ENCODE peak calls at places on chromosomes 16 and 17, in five cellular contexts. W is BE2C, I is NCI-H2029 treated with DMSO at 0.1 percent for 48 hours, K is HFF-Myc, T is A172. O is an unnamed sample.

GRCh38 chr17:42027540-42027889 is 7.6 kb downstream of the NKIRAS2 start:
- DNase-seq in W (no peak), I (no peak), K (no peak), T (no peak), O (no peak)

GRCh38 chr17:416293-417206 is 63.9 kb upstream of the RPH3AL start:
- DNase-seq in W (no peak), I (no peak), K (no peak), T (no peak), O (no peak)

GRCh38 chr16:88755745-88756443 is 29.1 kb downstream of the PIEZO1 start:
- DNase-seq in W (no peak), I (no peak), K (no peak), T (no peak), O (no peak)

GRCh38 chr17:63685021-63685420 is 14.9 kb downstream of the LIMD2 start:
- DNase-seq in W (no peak), I (no peak), K (no peak), T (no peak), O (no peak)

GRCh38 chr16:78770353-78771091 is 671.1 kb downstream of the WWOX start:
- DNase-seq in W (peak; percentile 16), I (no peak), K (no peak), T (no peak), O (peak; percentile 62)

GRCh38 chr17:40556884-40557414 is 8.3 kb downstream of the CCR7 start:
- DNase-seq in W (peak; percentile 70), I (no peak), K (no peak), T (no peak), O (no peak)

GRCh38 chr16:29804020-29804419 is 2.3 kb upstream of the MAZ start:
- DNase-seq in W (no peak), I (no peak), K (no peak), T (no peak), O (no peak)

GRCh38 chr17:61307905-61308886 is 91.4 kb upstream of the TBX2 start:
- DNase-seq in W (no peak), I (no peak), K (peak; percentile 96), T (peak; percentile 73), O (no peak)

GRCh38 chr17:41736983-41737679 is 2.7 kb upstream of the HAP1 start:
- DNase-seq in W (no peak), I (no peak), K (no peak), T (no peak), O (no peak)

GRCh38 chr16:70568601-70569217 is 45.1 kb downstream of the SF3B3 start:
- DNase-seq in W (no peak), I (no peak), K (no peak), T (no peak), O (no peak)

GRCh38 chr17:7254511-7254910 is 2.5 kb downstream of the ELP5 start:
- DNase-seq in W (no peak), I (no peak), K (no peak), T (no peak), O (no peak)

GRCh38 chr17:78797691-78798585 is 15.9 kb upstream of the CYTH1 start:
- DNase-seq in W (no peak), I (no peak), K (no peak), T (no peak), O (no peak)

GRCh38 chr17:38761612-38762011 is 9.1 kb downstream of the PSMB3 start:
- DNase-seq in W (peak; percentile 68), I (no peak), K (no peak), T (peak; percentile 31), O (no peak)

GRCh38 chr17:2964831-2965230 is 98.6 kb downstream of the OR1D5 start:
- DNase-seq in W (no peak), I (no peak), K (no peak), T (no peak), O (no peak)

GRCh38 chr17:57143341-57143740 is 58.3 kb downstream of the AKAP1 start:
- DNase-seq in W (no peak), I (no peak), K (no peak), T (no peak), O (no peak)

GRCh38 chr17:82961366-82962162 is 117.8 kb upstream of the METRNL start:
- DNase-seq in W (no peak), I (no peak), K (no peak), T (no peak), O (no peak)

GRCh38 chr16:10080031-10080772 is 102.0 kb downstream of the GRIN2A start:
- DNase-seq in W (no peak), I (no peak), K (no peak), T (peak; percentile 67), O (no peak)

GRCh38 chr16:11497851-11498289 is 88.8 kb downstream of the LITAF start:
- DNase-seq in W (no peak), I (no peak), K (no peak), T (peak; percentile 82), O (no peak)

GRCh38 chr16:79170565-79171242 is 429.8 kb downstream of the MAF start:
- DNase-seq in W (no peak), I (no peak), K (no peak), T (no peak), O (no peak)

GRCh38 chr17:62737513-62737912 is 70.6 kb downstream of the MARCHF10 start:
- DNase-seq in W (no peak), I (no peak), K (no peak), T (no peak), O (no peak)

GRCh38 chr17:77959216-77959925 is 868 bp downstream of the TNRC6C start:
- DNase-seq in W (peak; percentile 35), I (no peak), K (no peak), T (no peak), O (peak; percentile 29)

GRCh38 chr17:56975656-56976055 is 2.3 kb upstream of the SCPEP1 start:
- DNase-seq in W (no peak), I (no peak), K (no peak), T (no peak), O (no peak)

GRCh38 chr17:62970617-62971016 is 4.6 kb downstream of the TANC2 start:
- DNase-seq in W (no peak), I (no peak), K (no peak), T (no peak), O (no peak)

GRCh38 chr17:27547301-27547683 is 83.7 kb upstream of the LGALS9 start:
- DNase-seq in W (no peak), I (no peak), K (no peak), T (no peak), O (no peak)

GRCh38 chr16:2713523-2713922 is 6.5 kb downstream of the PRSS27 start:
- DNase-seq in W (peak; percentile 8), I (no peak), K (no peak), T (no peak), O (no peak)

GRCh38 chr16:53982631-53983042 is 278.7 kb downstream of the FTO start:
- DNase-seq in W (no peak), I (no peak), K (no peak), T (no peak), O (no peak)

GRCh38 chr17:72682597-72682996 is 409.9 kb downstream of the SLC39A11 start:
- DNase-seq in W (no peak), I (no peak), K (no peak), T (peak; percentile 79), O (no peak)

GRCh38 chr17:71360301-71360700 is 760.5 kb upstream of the SOX9 start:
- DNase-seq in W (no peak), I (no peak), K (no peak), T (no peak), O (no peak)

GRCh38 chr17:67974598-67975066 is 21.6 kb downstream of the C17orf58 start:
- DNase-seq in W (no peak), I (no peak), K (no peak), T (no peak), O (no peak)

GRCh38 chr17:76720211-76720610 is 6.2 kb downstream of the JMJD6 start:
- DNase-seq in W (no peak), I (no peak), K (no peak), T (no peak), O (no peak)